ENCODE peak calls at places on chromosomes 2 and 18, in ten cellular contexts. One of them, this sample, is unnamed.

GRCh38 chr2:120942658-120943057 is 207.0 kb downstream of the GLI2 start:
- DNase-seq in B cell: no peak
- DNase-seq in astrocyte of the spinal cord: no peak
- DNase-seq in GM12865: no peak
- DNase-seq in pancreas: peak; percentile 15
- DNase-seq in spleen: no peak
- DNase-seq in Calu3: no peak
- DNase-seq in HL-60: no peak
- DNase-seq in AG10803: no peak
- DNase-seq in upper lobe of right lung: no peak
- DNase-seq in this sample: no peak

GRCh38 chr2:54081574-54081973 is 33.8 kb upstream of the ACYP2 start:
- DNase-seq in pancreas: no peak
- DNase-seq in astrocyte of the spinal cord: no peak
- DNase-seq in Calu3: no peak
- DNase-seq in upper lobe of right lung: no peak
- DNase-seq in AG10803: no peak
- DNase-seq in B cell: no peak
- DNase-seq in spleen: no peak
- DNase-seq in HL-60: no peak
- DNase-seq in GM12865: peak; percentile 92
- DNase-seq in this sample: no peak

GRCh38 chr2:183244300-183244849 is 120.1 kb downstream of the NUP35 start:
- DNase-seq in pancreas: no peak
- DNase-seq in HL-60: no peak
- DNase-seq in upper lobe of right lung: no peak
- DNase-seq in B cell: no peak
- DNase-seq in Calu3: no peak
- DNase-seq in AG10803: no peak
- DNase-seq in astrocyte of the spinal cord: no peak
- DNase-seq in spleen: no peak
- DNase-seq in GM12865: no peak
- DNase-seq in this sample: no peak

GRCh38 chr2:20635096-20635475 is 15.8 kb downstream of the HS1BP3 start:
- DNase-seq in AG10803: no peak
- DNase-seq in pancreas: no peak
- DNase-seq in upper lobe of right lung: no peak
- DNase-seq in GM12865: no peak
- DNase-seq in HL-60: no peak
- DNase-seq in astrocyte of the spinal cord: no peak
- DNase-seq in Calu3: peak; percentile 51
- DNase-seq in spleen: peak; percentile 23
- DNase-seq in B cell: no peak
- DNase-seq in this sample: no peak

GRCh38 chr2:75702593-75702992 is 8.1 kb downstream of the GCFC2 start:
- DNase-seq in GM12865: no peak
- DNase-seq in Calu3: no peak
- DNase-seq in B cell: no peak
- DNase-seq in AG10803: no peak
- DNase-seq in upper lobe of right lung: no peak
- DNase-seq in HL-60: no peak
- DNase-seq in pancreas: no peak
- DNase-seq in spleen: no peak
- DNase-seq in astrocyte of the spinal cord: no peak
- DNase-seq in this sample: no peak

GRCh38 chr2:12099374-12099773 is 352.9 kb downstream of the LPIN1 start:
- DNase-seq in B cell: no peak
- DNase-seq in GM12865: no peak
- DNase-seq in HL-60: no peak
- DNase-seq in pancreas: no peak
- DNase-seq in spleen: no peak
- DNase-seq in astrocyte of the spinal cord: no peak
- DNase-seq in upper lobe of right lung: no peak
- DNase-seq in AG10803: no peak
- DNase-seq in Calu3: no peak
- DNase-seq in this sample: peak; percentile 36

GRCh38 chr2:62939735-62940491 is 110.7 kb upstream of the OTX1 start:
- DNase-seq in astrocyte of the spinal cord: peak; percentile 89
- DNase-seq in B cell: no peak
- DNase-seq in HL-60: no peak
- DNase-seq in GM12865: no peak
- DNase-seq in pancreas: no peak
- DNase-seq in upper lobe of right lung: no peak
- DNase-seq in spleen: no peak
- DNase-seq in AG10803: peak; percentile 88
- DNase-seq in Calu3: no peak
- DNase-seq in this sample: no peak

GRCh38 chr18:12287131-12287681 is 20.8 kb upstream of the TUBB6 start:
- DNase-seq in upper lobe of right lung: peak; percentile 71
- DNase-seq in Calu3: peak; percentile 60
- DNase-seq in HL-60: no peak
- DNase-seq in AG10803: no peak
- DNase-seq in pancreas: no peak
- DNase-seq in spleen: peak; percentile 64
- DNase-seq in GM12865: no peak
- DNase-seq in astrocyte of the spinal cord: no peak
- DNase-seq in B cell: no peak
- DNase-seq in this sample: no peak

GRCh38 chr18:41624461-41624860 is 330.6 kb upstream of the PIK3C3 start:
- DNase-seq in upper lobe of right lung: no peak
- DNase-seq in HL-60: no peak
- DNase-seq in spleen: no peak
- DNase-seq in astrocyte of the spinal cord: no peak
- DNase-seq in AG10803: peak; percentile 3
- DNase-seq in GM12865: no peak
- DNase-seq in Calu3: no peak
- DNase-seq in B cell: no peak
- DNase-seq in pancreas: no peak
- DNase-seq in this sample: no peak

GRCh38 chr2:146820672-146821071 is 1024.2 kb upstream of the ACVR2A start:
- DNase-seq in spleen: no peak
- DNase-seq in astrocyte of the spinal cord: peak; percentile 76
- DNase-seq in pancreas: no peak
- DNase-seq in GM12865: no peak
- DNase-seq in B cell: no peak
- DNase-seq in Calu3: no peak
- DNase-seq in AG10803: peak; percentile 12
- DNase-seq in HL-60: no peak
- DNase-seq in upper lobe of right lung: no peak
- DNase-seq in this sample: no peak

GRCh38 chr2:68237976-68238580 is 14.3 kb downstream of the PPP3R1 start:
- DNase-seq in HL-60: no peak
- DNase-seq in Calu3: no peak
- DNase-seq in upper lobe of right lung: no peak
- DNase-seq in AG10803: no peak
- DNase-seq in spleen: no peak
- DNase-seq in GM12865: no peak
- DNase-seq in pancreas: no peak
- DNase-seq in B cell: no peak
- DNase-seq in astrocyte of the spinal cord: no peak
- DNase-seq in this sample: no peak

GRCh38 chr2:38245114-38245641 is 131.9 kb downstream of the ATL2 start:
- DNase-seq in upper lobe of right lung: no peak
- DNase-seq in HL-60: no peak
- DNase-seq in astrocyte of the spinal cord: no peak
- DNase-seq in AG10803: no peak
- DNase-seq in Calu3: peak; percentile 31
- DNase-seq in B cell: no peak
- DNase-seq in pancreas: no peak
- DNase-seq in GM12865: peak; percentile 17
- DNase-seq in spleen: no peak
- DNase-seq in this sample: no peak

GRCh38 chr2:30957591-30957990 is 150.3 kb upstream of the CAPN13 start:
- DNase-seq in pancreas: no peak
- DNase-seq in upper lobe of right lung: no peak
- DNase-seq in AG10803: no peak
- DNase-seq in astrocyte of the spinal cord: no peak
- DNase-seq in Calu3: no peak
- DNase-seq in GM12865: no peak
- DNase-seq in HL-60: no peak
- DNase-seq in B cell: no peak
- DNase-seq in spleen: no peak
- DNase-seq in this sample: no peak

DNA sequence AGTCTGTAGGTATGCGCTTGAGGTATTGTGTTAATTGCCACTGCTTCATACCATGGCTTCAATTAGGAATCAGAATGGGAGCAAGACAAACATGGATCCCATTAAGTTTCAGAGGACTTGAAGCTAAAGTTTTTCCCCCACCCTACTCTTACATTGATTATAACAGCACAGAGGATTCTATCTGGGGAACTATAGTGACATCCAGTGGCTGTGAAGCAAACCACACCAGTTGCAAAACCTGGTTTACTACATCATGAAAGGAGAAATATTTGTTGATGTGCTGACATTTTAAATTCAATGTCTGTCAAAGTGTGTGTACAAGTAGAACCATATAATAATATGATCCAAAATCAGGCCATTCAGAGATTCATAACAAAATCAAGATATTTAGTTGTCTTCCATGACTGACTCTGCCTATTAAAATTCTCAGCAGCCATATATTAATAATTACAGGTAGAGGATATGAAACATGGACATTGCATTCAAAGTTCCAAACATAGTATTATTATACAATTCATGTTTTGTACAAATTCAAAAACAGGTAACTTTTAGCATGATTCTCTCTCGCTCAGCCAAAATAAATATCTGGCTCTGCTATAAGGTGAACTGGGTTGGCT is 82.9 kb downstream of the GRB14 start:
- DNase-seq in B cell: no peak
- DNase-seq in Calu3: peak; percentile 25
- DNase-seq in AG10803: peak; percentile 53
- DNase-seq in spleen: no peak
- DNase-seq in astrocyte of the spinal cord: peak; percentile 61
- DNase-seq in pancreas: no peak
- DNase-seq in upper lobe of right lung: no peak
- DNase-seq in GM12865: peak; percentile 26
- DNase-seq in HL-60: peak; percentile 0
- DNase-seq in this sample: no peak
- TF ChIP-seq CTCF in B cell: peak; percentile 33
- TF ChIP-seq CTCF in Calu3: peak; percentile 63
- TF ChIP-seq CTCF in AG10803: peak; percentile 91
- TF ChIP-seq CTCF in spleen: peak; percentile 39
- TF ChIP-seq CTCF in astrocyte of the spinal cord: peak; percentile 81
- TF ChIP-seq CTCF in pancreas: peak; percentile 28
- TF ChIP-seq CTCF in upper lobe of right lung: peak; percentile 58
- TF ChIP-seq CTCF in GM12865: peak; percentile 53
- TF ChIP-seq CTCF in HL-60: peak; percentile 26
- TF ChIP-seq CTCF in this sample: peak; percentile 81

GRCh38 chr2:84965827-84966226 is 5.1 kb upstream of the KCMF1 start:
- DNase-seq in upper lobe of right lung: no peak
- DNase-seq in HL-60: no peak
- DNase-seq in pancreas: no peak
- DNase-seq in B cell: no peak
- DNase-seq in spleen: no peak
- DNase-seq in GM12865: no peak
- DNase-seq in astrocyte of the spinal cord: no peak
- DNase-seq in Calu3: no peak
- DNase-seq in AG10803: no peak
- DNase-seq in this sample: no peak
- TF ChIP-seq CTCF in upper lobe of right lung: no peak
- TF ChIP-seq CTCF in HL-60: no peak
- TF ChIP-seq CTCF in pancreas: no peak
- TF ChIP-seq CTCF in B cell: no peak
- TF ChIP-seq CTCF in spleen: no peak
- TF ChIP-seq CTCF in GM12865: no peak
- TF ChIP-seq CTCF in astrocyte of the spinal cord: no peak
- TF ChIP-seq CTCF in Calu3: no peak
- TF ChIP-seq CTCF in AG10803: no peak
- TF ChIP-seq CTCF in this sample: no peak

GRCh38 chr18:62448426-62448825 is 74.4 kb upstream of the ZCCHC2 start:
- DNase-seq in GM12865: no peak
- DNase-seq in AG10803: no peak
- DNase-seq in pancreas: no peak
- DNase-seq in spleen: no peak
- DNase-seq in HL-60: no peak
- DNase-seq in B cell: no peak
- DNase-seq in upper lobe of right lung: no peak
- DNase-seq in Calu3: no peak
- DNase-seq in astrocyte of the spinal cord: no peak
- DNase-seq in this sample: peak; percentile 30

GRCh38 chr18:62450175-62450545 is 72.7 kb upstream of the ZCCHC2 start:
- DNase-seq in astrocyte of the spinal cord: no peak
- DNase-seq in AG10803: no peak
- DNase-seq in B cell: no peak
- DNase-seq in upper lobe of right lung: no peak
- DNase-seq in spleen: no peak
- DNase-seq in GM12865: no peak
- DNase-seq in Calu3: no peak
- DNase-seq in pancreas: no peak
- DNase-seq in HL-60: no peak
- DNase-seq in this sample: no peak

GRCh38 chr18:62452280-62452824 is 70.5 kb upstream of the ZCCHC2 start:
- DNase-seq in AG10803: peak; percentile 27
- DNase-seq in B cell: no peak
- DNase-seq in GM12865: no peak
- DNase-seq in upper lobe of right lung: no peak
- DNase-seq in astrocyte of the spinal cord: no peak
- DNase-seq in spleen: no peak
- DNase-seq in pancreas: no peak
- DNase-seq in Calu3: peak; percentile 35
- DNase-seq in HL-60: peak; percentile 94
- DNase-seq in this sample: peak; percentile 56

GRCh38 chr18:62449490-62450104 is 73.2 kb upstream of the ZCCHC2 start:
- DNase-seq in AG10803: no peak
- DNase-seq in upper lobe of right lung: no peak
- DNase-seq in Calu3: no peak
- DNase-seq in GM12865: no peak
- DNase-seq in spleen: no peak
- DNase-seq in B cell: no peak
- DNase-seq in astrocyte of the spinal cord: no peak
- DNase-seq in HL-60: no peak
- DNase-seq in pancreas: no peak
- DNase-seq in this sample: no peak

GRCh38 chr18:62450546-62451395 is 72.1 kb upstream of the ZCCHC2 start:
- DNase-seq in spleen: peak; percentile 85
- DNase-seq in B cell: no peak
- DNase-seq in HL-60: peak; percentile 95
- DNase-seq in astrocyte of the spinal cord: peak; percentile 70
- DNase-seq in Calu3: peak; percentile 86
- DNase-seq in pancreas: peak; percentile 81
- DNase-seq in AG10803: peak; percentile 67
- DNase-seq in GM12865: no peak
- DNase-seq in upper lobe of right lung: peak; percentile 79
- DNase-seq in this sample: peak; percentile 73
- TF ChIP-seq CTCF in spleen: no peak
- TF ChIP-seq CTCF in B cell: no peak
- TF ChIP-seq CTCF in HL-60: no peak
- TF ChIP-seq CTCF in astrocyte of the spinal cord: no peak
- TF ChIP-seq CTCF in Calu3: no peak
- TF ChIP-seq CTCF in pancreas: no peak
- TF ChIP-seq CTCF in AG10803: no peak
- TF ChIP-seq CTCF in GM12865: no peak
- TF ChIP-seq CTCF in upper lobe of right lung: no peak
- TF ChIP-seq CTCF in this sample: no peak

DNA sequence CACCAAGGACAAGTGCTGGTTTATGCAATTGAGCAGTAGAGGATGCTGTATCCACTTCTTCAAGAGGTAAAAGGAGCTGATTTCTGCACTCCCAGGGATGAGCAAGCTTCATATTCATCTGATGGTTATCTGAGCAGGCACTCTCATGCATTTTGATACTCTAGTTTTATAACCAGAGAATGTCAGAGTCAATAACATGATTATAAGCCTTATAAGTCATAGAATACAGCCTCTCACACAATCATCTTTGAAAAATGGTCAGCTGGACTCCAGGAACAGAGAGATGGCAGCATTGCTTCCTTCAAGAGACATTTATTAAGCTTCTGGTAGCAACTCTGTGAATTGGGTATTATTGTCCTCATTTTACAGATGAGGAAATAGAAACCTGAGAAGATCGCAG is 167.1 kb downstream of the SLC8A1 start:
- DNase-seq in spleen: no peak
- DNase-seq in AG10803: peak; percentile 27
- DNase-seq in astrocyte of the spinal cord: no peak
- DNase-seq in pancreas: no peak
- DNase-seq in B cell: no peak
- DNase-seq in HL-60: no peak
- DNase-seq in GM12865: no peak
- DNase-seq in upper lobe of right lung: no peak
- DNase-seq in Calu3: no peak
- DNase-seq in this sample: no peak
- TF ChIP-seq CTCF in spleen: no peak
- TF ChIP-seq CTCF in AG10803: no peak
- TF ChIP-seq CTCF in astrocyte of the spinal cord: peak; percentile 0
- TF ChIP-seq CTCF in pancreas: no peak
- TF ChIP-seq CTCF in B cell: no peak
- TF ChIP-seq CTCF in HL-60: no peak
- TF ChIP-seq CTCF in GM12865: no peak
- TF ChIP-seq CTCF in upper lobe of right lung: no peak
- TF ChIP-seq CTCF in Calu3: no peak
- TF ChIP-seq CTCF in this sample: peak; percentile 40

This sample was measured in osteocyte.